ENCODE peak calls at places on chromosomes 11 and 22, in seven cellular contexts. X, V, M, Q, Z, U and H are unnamed samples.

GRCh38 chr11:57464343-57465181 is 4.2 kb downstream of the RTN4RL2 start:
- DNase-seq in Z (no peak), V (peak; percentile 32), X (no peak), U (no peak), M (no peak), Q (no peak), H (no peak)

GRCh38 chr22:45246060-45246985 is 5.6 kb upstream of the KIAA0930 start:
- DNase-seq in V (peak; percentile 89), M (peak; percentile 85), U (peak; percentile 90), Q (peak; percentile 91), X (peak; percentile 85), Z (no peak), H (peak; percentile 61)

GRCh38 chr22:19845369-19845722 is 9.3 kb downstream of the GNB1L start:
- DNase-seq in Z (no peak), M (no peak), U (no peak), Q (no peak), X (no peak), V (no peak), H (no peak)

GRCh38 chr22:38733329-38734202 is 22.2 kb downstream of the SUN2 start:
- DNase-seq in X (peak; percentile 29), V (no peak), M (peak; percentile 53), U (no peak), Z (no peak), Q (peak; percentile 19), H (no peak)

GRCh38 chr22:37703906-37704305 is 7.1 kb downstream of the TRIOBP start:
- DNase-seq in Z (no peak), M (no peak), V (no peak), X (no peak), Q (no peak), U (no peak), H (no peak)

GRCh38 chr22:30875481-30876215 is 92.9 kb downstream of the MORC2 start:
- DNase-seq in Z (no peak), Q (no peak), X (no peak), U (no peak), V (no peak), M (no peak), H (no peak)

GRCh38 chr11:75264971-75265370 is 24.4 kb downstream of the TPBGL start:
- DNase-seq in U (no peak), V (no peak), M (no peak), Q (no peak), X (no peak), Z (no peak), H (no peak)

GRCh38 chr22:38313384-38313955 is 3.8 kb downstream of the CSNK1E start:
- DNase-seq in Q (peak; percentile 53), U (no peak), V (peak; percentile 90), Z (no peak), X (peak; percentile 73), M (peak; percentile 97), H (peak; percentile 48)

DNA sequence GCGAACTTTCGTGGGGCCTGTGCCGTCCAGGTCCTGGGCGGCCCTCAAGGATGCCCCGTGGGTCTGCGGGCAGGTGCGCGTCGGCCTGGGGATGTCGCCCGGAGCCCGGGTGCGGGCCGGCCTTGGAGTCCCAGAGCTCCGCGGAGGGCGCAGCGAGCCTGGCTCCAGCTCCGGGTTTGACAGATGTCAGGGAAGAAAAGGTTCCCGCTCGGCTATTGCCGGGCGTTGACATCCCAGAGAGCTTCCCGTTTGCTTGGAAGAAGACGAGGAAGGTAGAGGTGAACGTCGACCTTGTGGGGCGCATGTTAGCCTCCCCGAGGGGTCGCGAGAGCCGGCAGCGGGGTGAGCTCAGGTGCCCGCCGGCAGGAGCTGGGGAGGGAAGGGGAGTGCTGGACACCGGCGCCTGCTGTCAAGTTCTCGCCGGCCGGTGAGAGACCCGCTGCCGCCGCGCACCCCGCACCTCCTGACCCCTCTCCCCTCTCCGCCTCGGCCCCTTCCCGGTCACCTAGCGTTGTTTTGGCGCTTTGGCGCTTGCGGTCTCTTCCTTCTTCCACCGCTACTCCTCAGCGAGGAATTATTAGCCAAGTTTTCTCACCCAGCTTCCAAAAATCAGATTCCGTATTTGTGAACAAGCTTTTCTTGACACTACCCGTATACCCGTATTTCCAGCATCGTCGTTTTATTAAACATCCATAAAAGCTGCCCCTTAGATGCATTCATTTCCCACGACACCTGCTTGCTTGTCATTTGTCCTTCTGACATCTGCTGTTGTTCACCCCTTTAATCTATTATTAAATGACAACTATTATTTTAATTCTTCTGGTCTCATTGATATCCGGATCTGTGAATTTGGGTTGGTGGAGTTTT is 1.3 kb downstream of the BMAL1 start:
- DNase-seq in Z (no peak), Q (peak; percentile 11), M (no peak), X (no peak), U (no peak), V (no peak), H (no peak)
- H2AFZ ChIP-seq in Z (peak overlapping the region; percentile 88), Q (peak overlapping the region; percentile 84), M (peak overlapping the region; percentile 45), X (peak overlapping the region; percentile 85), U (no peak overlapping the region), V (peak overlapping the region; percentile 70), H (peak overlapping the region; percentile 85)

DNA sequence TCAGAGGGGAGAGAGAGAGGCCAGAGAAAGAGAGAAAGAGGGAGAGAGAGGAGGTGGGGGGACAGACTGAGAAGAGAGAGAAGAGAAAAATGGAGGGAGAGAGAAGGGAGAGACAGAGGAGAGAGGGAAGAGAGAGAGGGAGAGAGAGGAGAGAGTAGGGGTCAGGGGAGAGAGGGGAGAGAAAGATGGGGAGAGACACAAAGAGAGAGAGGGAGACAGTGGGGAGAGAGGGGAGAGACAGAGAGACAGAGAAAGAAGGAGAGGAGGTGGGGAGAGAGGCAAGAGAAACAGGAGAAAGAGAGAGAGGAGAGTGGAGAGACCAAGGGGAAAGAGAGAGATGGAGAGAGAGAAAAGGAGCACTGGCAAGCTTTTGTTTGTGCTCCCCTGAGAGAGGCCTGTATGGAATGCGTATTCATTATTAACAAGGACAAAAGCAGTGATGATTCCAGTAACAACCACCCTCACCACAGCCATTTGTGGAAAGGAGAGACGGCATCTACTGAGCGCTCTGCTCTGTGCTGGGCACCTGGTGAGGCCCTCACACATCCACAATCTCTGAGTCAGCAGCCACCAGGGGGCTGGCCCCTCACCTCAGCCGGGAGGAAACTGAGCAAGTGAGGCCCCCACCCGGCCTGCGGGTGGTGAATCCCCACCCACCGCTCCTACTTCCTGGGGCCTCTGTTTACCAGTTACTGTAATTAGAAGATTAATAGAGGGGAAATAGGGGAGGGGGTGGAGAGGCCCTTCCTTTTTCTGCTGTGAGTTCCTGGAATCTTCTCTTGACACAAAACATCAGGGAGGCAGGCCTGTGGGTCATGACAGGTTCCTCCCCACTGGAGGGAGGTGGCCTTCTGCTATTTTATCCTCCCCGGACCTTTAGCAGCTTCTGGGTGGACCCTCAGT is 14.7 kb upstream of the MIAT start:
- DNase-seq in Q (no peak), U (no peak), M (no peak), X (no peak), V (no peak), Z (no peak), H (no peak)
- H3K4me1 ChIP-seq in Q (peaks cover 7% of the 10 kb centered on the region), U (peaks cover 7% of the 10 kb centered on the region), M (no peaks in the 10 kb centered on the region), X (peaks cover 6% of the 10 kb centered on the region), V (peaks cover 16% of the 10 kb centered on the region), Z (peaks cover 27% of the 10 kb centered on the region), H (no peaks in the 10 kb centered on the region)

GRCh38 chr22:39893526-39893925 is at the start of gene ENTHD1:
- DNase-seq in U (no peak), Q (no peak), M (no peak), Z (no peak), V (no peak), X (no peak), H (no peak)

GRCh38 chr22:39896313-39896996 is 2.9 kb upstream of the ENTHD1 start:
- DNase-seq in Z (no peak), V (no peak), X (no peak), U (no peak), M (no peak), Q (no peak), H (no peak)

GRCh38 chr22:39895682-39896081 is 2.1 kb upstream of the ENTHD1 start:
- DNase-seq in U (no peak), V (no peak), Q (no peak), M (no peak), Z (no peak), X (no peak), H (no peak)

GRCh38 chr22:39897841-39898240 is 3.0 kb upstream of the GRAP2 start:
- DNase-seq in Z (no peak), X (no peak), M (no peak), U (no peak), V (no peak), Q (no peak), H (no peak)

GRCh38 chr22:39894554-39895092 is 1.1 kb upstream of the ENTHD1 start:
- DNase-seq in U (no peak), X (no peak), Z (no peak), V (no peak), M (no peak), Q (no peak), H (no peak)
- H2AFZ ChIP-seq in U (no peak overlapping the region), X (no peak overlapping the region), Z (no peak overlapping the region), V (no peak overlapping the region), M (no peak overlapping the region), Q (no peak overlapping the region), H (no peak overlapping the region)

GRCh38 chr22:22944268-22944985 is 56.8 kb downstream of the IGLL5 start:
- DNase-seq in U (no peak), Q (no peak), Z (no peak), V (no peak), X (no peak), M (no peak), H (no peak)
- H3K4me1 ChIP-seq in U (no peaks in the 10 kb centered on the region), Q (no peaks in the 10 kb centered on the region), Z (peaks cover 2% of the 10 kb centered on the region), V (no peaks in the 10 kb centered on the region), X (no peaks in the 10 kb centered on the region), M (no peaks in the 10 kb centered on the region), H (no peaks in the 10 kb centered on the region)

DNA sequence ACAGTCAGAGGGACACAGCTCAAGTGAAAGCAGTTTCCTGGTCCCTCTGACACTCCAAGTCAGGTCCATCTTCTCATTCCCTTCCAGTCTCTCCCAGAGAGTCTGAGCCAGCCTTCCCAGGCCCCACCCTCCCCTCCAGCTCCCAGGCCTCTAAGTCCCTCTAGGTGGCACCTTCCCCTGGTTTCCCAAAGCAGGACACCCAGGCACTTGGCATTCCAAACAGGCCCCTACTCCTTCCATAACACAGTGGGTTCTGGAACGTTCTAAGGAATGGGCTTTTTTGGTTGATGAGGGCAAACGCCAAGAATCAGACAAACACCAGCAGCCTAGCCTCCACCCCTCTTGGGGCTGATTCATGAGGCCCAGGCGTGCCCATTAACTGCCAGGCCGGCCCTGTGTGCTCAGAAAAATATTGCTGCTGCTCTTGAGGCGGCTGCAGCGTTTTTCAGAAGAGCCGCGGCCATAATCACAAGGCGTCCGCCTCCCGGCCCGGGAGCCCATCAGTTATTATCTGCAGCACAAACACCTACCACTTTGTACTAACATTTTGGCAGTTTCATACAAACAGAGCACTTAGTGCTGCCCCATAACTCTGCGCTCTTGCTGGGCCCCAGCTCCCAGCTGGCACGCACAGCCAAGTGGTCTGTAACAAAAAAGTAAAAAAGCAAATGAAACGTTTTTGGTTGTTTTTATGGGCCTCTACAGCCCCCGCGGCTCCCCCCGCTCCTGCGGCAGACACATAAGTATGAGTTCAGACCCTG is 418.6 kb downstream of the SOX6 start:
- DNase-seq in Q (no peak), X (no peak), Z (no peak), M (peak; percentile 54), V (no peak), U (no peak), H (no peak)
- H2AFZ ChIP-seq in Q (no peak overlapping the region), X (no peak overlapping the region), Z (no peak overlapping the region), M (peak overlapping the region; percentile 60), V (no peak overlapping the region), U (no peak overlapping the region), H (no peak overlapping the region)

GRCh38 chr11:2525166-2525861 is 80.5 kb downstream of the KCNQ1 start:
- DNase-seq in X (no peak), Q (no peak), Z (no peak), U (no peak), M (no peak), V (no peak), H (no peak)
- H3K4me1 ChIP-seq in X (no peaks in the 10 kb centered on the region), Q (no peaks in the 10 kb centered on the region), Z (no peaks in the 10 kb centered on the region), U (peaks cover 2% of the 10 kb centered on the region), M (no peaks in the 10 kb centered on the region), V (peaks cover 7% of the 10 kb centered on the region), H (no peaks in the 10 kb centered on the region)